ENCODE peak calls at places on chromosomes 7 and 10, in four cellular contexts. L is IMR-90, J is endodermal cell, S is RWPE1. V is an unnamed sample.

GRCh38 chr7:27547401-27547800 is 115.3 kb downstream of the HIBADH start:
- DNase-seq in L (peak; percentile 69), J (peak; percentile 49), S (no peak), V (no peak)

GRCh38 chr7:112233048-112233697 is 26.7 kb downstream of the ZNF277 start:
- DNase-seq in L (no peak), J (no peak), S (no peak), V (no peak)

GRCh38 chr7:55198634-55199366 is 166.3 kb upstream of the LANCL2 start:
- DNase-seq in L (peak; percentile 55), J (no peak), S (no peak), V (no peak)

GRCh38 chr10:95233377-95234034 is 39.5 kb downstream of the ACSM6 start:
- DNase-seq in L (peak; percentile 28), J (no peak), S (no peak), V (no peak)

GRCh38 chr10:80497187-80498038 is 40.3 kb upstream of the SH2D4B start:
- DNase-seq in L (peak; percentile 72), J (no peak), S (no peak), V (no peak)

GRCh38 chr7:151482883-151483699 is 36.6 kb downstream of the RHEB start:
- DNase-seq in L (no peak), J (no peak), S (no peak), V (no peak)

GRCh38 chr7:24701232-24701898 is 55.9 kb downstream of the GSDME start:
- DNase-seq in L (peak; percentile 96), J (no peak), S (peak; percentile 70), V (peak; percentile 31)

GRCh38 chr10:49167629-49168540 is 20.3 kb downstream of the TMEM273 start:
- DNase-seq in L (no peak), J (no peak), S (no peak), V (no peak)

GRCh38 chr10:77710759-77711682 is 73.4 kb upstream of the KCNMA1 start:
- DNase-seq in L (peak; percentile 44), J (peak; percentile 96), S (peak; percentile 77), V (no peak)

GRCh38 chr7:97480700-97481410 is 251.0 kb upstream of the TAC1 start:
- DNase-seq in L (no peak), J (no peak), S (no peak), V (no peak)

GRCh38 chr7:97450516-97450915 is 281.4 kb upstream of the TAC1 start:
- DNase-seq in L (no peak), J (no peak), S (no peak), V (no peak)

GRCh38 chr7:11252705-11253272 is 279.1 kb downstream of the PHF14 start:
- DNase-seq in L (no peak), J (no peak), S (no peak), V (no peak)

GRCh38 chr7:27235387-27236052 is 7.1 kb upstream of the EVX1 start:
- DNase-seq in L (no peak), J (peak; percentile 92), S (peak; percentile 49), V (no peak)

GRCh38 chr7:64628721-64629120 is 37.2 kb upstream of the ZNF107 start:
- DNase-seq in L (no peak), J (no peak), S (no peak), V (no peak)

GRCh38 chr7:91784469-91784868 is 96.0 kb downstream of the MTERF1 start:
- DNase-seq in L (peak; percentile 61), J (no peak), S (peak; percentile 70), V (peak; percentile 43)

GRCh38 chr10:132421377-132422168 is 24.6 kb downstream of the PWWP2B start:
- DNase-seq in L (peak; percentile 26), J (no peak), S (peak; percentile 74), V (no peak)

GRCh38 chr7:54394877-54395276 is 147.3 kb upstream of the VSTM2A start:
- DNase-seq in L (no peak), J (no peak), S (no peak), V (peak; percentile 27)

GRCh38 chr10:13382759-13383753 is 35.0 kb upstream of the SEPHS1 start:
- DNase-seq in L (no peak), J (peak; percentile 72), S (peak; percentile 67), V (no peak)

GRCh38 chr7:122305475-122306319 is 1.1 kb upstream of the FEZF1 start:
- DNase-seq in L (no peak), J (peak; percentile 83), S (no peak), V (no peak)

GRCh38 chr10:116668446-116668845 is 47.7 kb downstream of the PNLIPRP2 start:
- DNase-seq in L (no peak), J (no peak), S (no peak), V (no peak)

GRCh38 chr10:86871563-86872183 is 85.7 kb downstream of the MMRN2 start:
- DNase-seq in L (peak; percentile 58), J (peak; percentile 68), S (no peak), V (no peak)
- H3K27ac ChIP-seq in L (no peak overlapping the region), J (peak overlapping the region; percentile 3), S (no peak overlapping the region), V (no peak overlapping the region)

DNA sequence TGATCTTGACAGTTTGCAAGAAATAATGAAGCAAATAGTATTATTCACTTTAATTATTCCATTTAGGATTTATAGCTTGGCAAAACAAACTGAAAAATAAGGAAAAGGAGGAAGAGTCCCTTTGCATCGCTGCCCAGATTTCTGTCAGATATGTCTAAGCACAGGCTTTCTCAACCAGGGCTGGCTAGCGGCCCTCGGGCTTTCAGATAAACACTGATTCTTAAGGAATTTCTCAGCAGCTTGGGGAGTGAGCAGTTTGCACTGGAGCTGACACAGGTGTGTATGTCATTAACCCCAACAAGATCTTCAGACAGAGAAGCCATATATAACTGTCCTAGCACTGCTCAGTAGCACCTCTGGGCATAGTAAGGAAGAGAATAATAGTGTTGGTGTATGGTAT is 47.9 kb upstream of the SEMA3D start:
- DNase-seq in L (peak; percentile 32), J (no peak), S (no peak), V (no peak)
- H3K27ac ChIP-seq in L (no peak overlapping the region), J (no peak overlapping the region), S (no peak overlapping the region), V (no peak overlapping the region)

GRCh38 chr7:140317597-140317996 is 80.7 kb downstream of the SLC37A3 start:
- DNase-seq in L (no peak), J (no peak), S (no peak), V (no peak)

GRCh38 chr7:140314571-140315480 is 83.5 kb downstream of the SLC37A3 start:
- DNase-seq in L (peak; percentile 18), J (no peak), S (no peak), V (no peak)

GRCh38 chr7:140316165-140316661 is 82.1 kb downstream of the SLC37A3 start:
- DNase-seq in L (peak; percentile 73), J (no peak), S (peak; percentile 73), V (peak; percentile 95)

GRCh38 chr7:140317999-140318398 is 80.3 kb downstream of the SLC37A3 start:
- DNase-seq in L (no peak), J (no peak), S (no peak), V (no peak)

DNA sequence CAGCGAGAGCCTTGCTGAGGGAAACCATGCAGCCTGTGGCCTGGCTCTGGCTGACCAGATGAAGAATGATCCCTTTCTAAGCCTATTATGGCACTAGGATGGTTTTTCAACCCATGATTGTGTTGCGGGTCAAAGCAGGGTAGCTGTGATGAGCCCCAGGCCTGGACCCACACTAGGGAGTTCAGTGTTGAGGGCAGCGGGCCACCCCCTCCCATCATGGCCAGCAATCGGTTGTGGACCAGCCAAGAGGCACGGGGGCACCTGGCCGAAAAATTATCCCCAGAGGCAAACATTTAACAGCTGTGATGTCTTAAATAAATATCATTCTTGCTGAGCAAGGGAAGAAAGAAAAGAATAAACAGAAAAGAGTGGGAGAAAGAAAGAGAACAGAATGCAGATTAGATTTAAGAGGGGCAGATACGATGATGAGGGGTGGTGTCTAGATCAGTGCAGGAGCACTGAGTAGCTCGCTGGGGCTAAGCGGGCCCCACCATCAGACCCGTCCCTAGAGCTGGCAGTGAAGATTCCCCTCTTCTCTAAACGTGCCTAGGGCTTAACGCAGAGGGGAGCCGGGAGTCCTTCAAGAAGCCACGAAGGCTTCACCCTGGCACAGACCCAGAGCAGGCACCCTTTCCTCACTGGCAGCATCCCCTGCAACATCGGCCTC is 82.7 kb downstream of the SLC37A3 start:
- DNase-seq in L (no peak), J (no peak), S (no peak), V (no peak)
- H3K27ac ChIP-seq in L (no peak overlapping the region), J (no peak overlapping the region), S (peak overlapping the region; percentile 95), V (peak overlapping the region; percentile 96)

GRCh38 chr7:30464231-30464660 is 14.3 kb downstream of the NOD1 start:
- DNase-seq in L (no peak), J (peak; percentile 41), S (no peak), V (no peak)

GRCh38 chr7:30468041-30468440 is 10.5 kb downstream of the NOD1 start:
- DNase-seq in L (no peak), J (no peak), S (no peak), V (no peak)

GRCh38 chr7:30465342-30466170 is 13.0 kb downstream of the NOD1 start:
- DNase-seq in L (peak; percentile 48), J (no peak), S (no peak), V (no peak)

GRCh38 chr7:30467275-30467674 is 11.3 kb downstream of the NOD1 start:
- DNase-seq in L (no peak), J (no peak), S (no peak), V (no peak)

DNA sequence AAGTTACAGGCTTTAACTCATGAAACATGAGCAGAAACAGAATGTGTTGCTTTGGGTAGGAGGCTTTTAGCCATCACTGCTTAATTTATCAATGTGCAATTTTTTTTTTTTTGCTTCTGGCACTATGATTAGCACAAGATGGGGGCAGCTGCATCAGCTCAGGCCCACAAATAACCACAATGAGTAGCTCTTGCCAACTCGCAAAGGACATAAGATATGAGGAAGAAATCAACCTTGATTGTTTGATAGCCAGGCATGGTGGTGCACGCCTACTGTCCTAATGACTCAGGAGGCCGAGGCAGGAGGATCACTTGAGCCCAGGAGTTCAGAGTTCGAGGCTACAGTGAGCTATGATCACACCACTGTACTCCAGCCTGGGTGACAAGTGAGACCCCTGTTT is 12.3 kb downstream of the NOD1 start:
- DNase-seq in L (no peak), J (no peak), S (no peak), V (no peak)
- H3K27ac ChIP-seq in L (no peak overlapping the region), J (no peak overlapping the region), S (no peak overlapping the region), V (no peak overlapping the region)

GRCh38 chr10:31838065-31838464 is 90.6 kb downstream of the ARHGAP12 start:
- DNase-seq in L (no peak), J (no peak), S (no peak), V (no peak)

GRCh38 chr10:31838709-31839108 is 89.9 kb downstream of the ARHGAP12 start:
- DNase-seq in L (no peak), J (no peak), S (no peak), V (no peak)

GRCh38 chr10:31832261-31832660 is 96.4 kb downstream of the ARHGAP12 start:
- DNase-seq in L (no peak), J (no peak), S (no peak), V (no peak)

GRCh38 chr10:31833753-31834152 is 94.9 kb downstream of the ARHGAP12 start:
- DNase-seq in L (no peak), J (no peak), S (no peak), V (no peak)

DNA sequence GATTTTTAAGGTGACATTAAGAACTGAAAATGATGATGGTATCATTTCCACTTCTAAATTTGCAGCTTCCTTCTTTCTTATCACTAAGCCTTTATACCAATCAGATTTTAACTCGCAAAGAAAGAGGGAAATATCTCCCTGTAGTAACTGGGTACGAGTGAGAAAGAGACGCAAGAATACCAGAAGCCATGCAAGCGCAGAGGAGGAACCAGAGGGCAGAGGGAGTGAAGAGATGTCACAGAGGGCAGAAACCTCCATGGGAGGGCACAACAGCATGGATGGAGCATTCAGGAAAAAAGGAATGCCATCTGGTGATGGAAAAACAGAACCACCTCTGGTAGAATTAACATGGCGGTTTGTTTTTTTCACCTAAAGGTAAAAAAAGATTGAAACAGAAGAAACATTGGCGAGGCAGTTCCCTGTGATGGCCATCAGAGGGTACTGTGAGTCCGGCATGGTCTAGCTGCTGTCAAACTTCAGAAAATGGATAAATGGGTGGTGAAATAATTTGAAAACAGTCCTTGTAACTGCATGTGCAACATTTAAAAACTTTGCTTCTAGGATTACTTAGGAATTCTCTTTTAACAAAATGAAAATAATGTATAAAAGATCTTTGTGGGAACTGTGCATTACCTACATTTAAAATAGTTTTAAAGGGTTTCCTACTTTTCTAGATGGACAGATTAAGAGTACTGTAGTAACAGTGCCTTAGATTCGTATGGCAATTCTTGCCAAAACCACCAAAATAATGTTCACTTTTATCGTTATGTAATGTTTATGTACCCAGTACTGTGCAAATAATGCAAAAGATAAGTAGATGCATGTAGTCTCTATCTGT is 91.8 kb downstream of the ARHGAP12 start:
- DNase-seq in L (peak; percentile 48), J (peak; percentile 70), S (peak; percentile 28), V (no peak)
- H3K27ac ChIP-seq in L (no peak overlapping the region), J (no peak overlapping the region), S (no peak overlapping the region), V (no peak overlapping the region)

V was measured in epithelial cell of prostate.